ENCODE peak calls at places on chromosomes 7 and 10, in five cellular contexts. One of them, this sample, is unnamed.
A peak's percentile ranks its signal among the peaks of the same experiment; 100 is the strongest.

GRCh38 chr7:82050134-82050533 is 280.3 kb upstream of the HGF start:
- DNase-seq in A549: peak; percentile 70
- DNase-seq in stomach: no peak
- DNase-seq in IMR-90: peak; percentile 91
- DNase-seq in H54: peak; percentile 7
- DNase-seq in this sample: no peak

GRCh38 chr7:128168667-128169210 is 72.3 kb upstream of the LEP start:
- DNase-seq in A549: no peak
- DNase-seq in stomach: no peak
- DNase-seq in IMR-90: no peak
- DNase-seq in H54: no peak
- DNase-seq in this sample: no peak

GRCh38 chr10:100065084-100065660 is 16.5 kb downstream of the CPN1 start:
- DNase-seq in A549: no peak
- DNase-seq in stomach: no peak
- DNase-seq in IMR-90: no peak
- DNase-seq in H54: no peak
- DNase-seq in this sample: no peak

GRCh38 chr10:43221419-43222293 is 45.2 kb downstream of the RASGEF1A start:
- DNase-seq in A549: peak; percentile 21
- DNase-seq in stomach: no peak
- DNase-seq in IMR-90: no peak
- DNase-seq in H54: no peak
- DNase-seq in this sample: peak; percentile 43

GRCh38 chr10:120744040-120744439 is 107.1 kb upstream of the WDR11 start:
- DNase-seq in A549: no peak
- DNase-seq in stomach: no peak
- DNase-seq in IMR-90: no peak
- DNase-seq in H54: no peak
- DNase-seq in this sample: no peak

GRCh38 chr7:14858410-14858809 is 44.1 kb downstream of the DGKB start:
- DNase-seq in A549: no peak
- DNase-seq in stomach: no peak
- DNase-seq in IMR-90: no peak
- DNase-seq in H54: no peak
- DNase-seq in this sample: no peak

GRCh38 chr10:108515821-108516220 is 1351.3 kb upstream of the SORCS1 start:
- DNase-seq in A549: no peak
- DNase-seq in stomach: no peak
- DNase-seq in IMR-90: no peak
- DNase-seq in H54: no peak
- DNase-seq in this sample: no peak

GRCh38 chr10:123755061-123755460 is 88.9 kb downstream of the GPR26 start:
- DNase-seq in A549: no peak
- DNase-seq in stomach: no peak
- DNase-seq in IMR-90: no peak
- DNase-seq in H54: no peak
- DNase-seq in this sample: no peak

GRCh38 chr10:80055760-80056159 is 22.7 kb upstream of the TMEM254 start:
- DNase-seq in A549: no peak
- DNase-seq in stomach: no peak
- DNase-seq in IMR-90: no peak
- DNase-seq in H54: no peak
- DNase-seq in this sample: no peak

GRCh38 chr10:125629758-125630376 is 53.1 kb downstream of the TEX36 start:
- DNase-seq in A549: peak; percentile 66
- DNase-seq in stomach: no peak
- DNase-seq in IMR-90: peak; percentile 53
- DNase-seq in H54: peak; percentile 9
- DNase-seq in this sample: no peak

GRCh38 chr7:116423499-116423898 is 76.0 kb upstream of the CAV2 start:
- DNase-seq in A549: no peak
- DNase-seq in stomach: no peak
- DNase-seq in IMR-90: no peak
- DNase-seq in H54: no peak
- DNase-seq in this sample: no peak

GRCh38 chr7:2892571-2892970 is 48.5 kb upstream of the GNA12 start:
- DNase-seq in A549: no peak
- DNase-seq in stomach: no peak
- DNase-seq in IMR-90: no peak
- DNase-seq in H54: no peak
- DNase-seq in this sample: no peak

GRCh38 chr7:2897023-2897422 is 52.9 kb upstream of the GNA12 start:
- DNase-seq in A549: no peak
- DNase-seq in stomach: no peak
- DNase-seq in IMR-90: no peak
- DNase-seq in H54: no peak
- DNase-seq in this sample: no peak

GRCh38 chr7:2896141-2896540 is 52.0 kb upstream of the GNA12 start:
- DNase-seq in A549: no peak
- DNase-seq in stomach: no peak
- DNase-seq in IMR-90: no peak
- DNase-seq in H54: no peak
- DNase-seq in this sample: no peak

GRCh38 chr7:2893411-2893861 is 49.3 kb upstream of the GNA12 start:
- DNase-seq in A549: no peak
- DNase-seq in stomach: no peak
- DNase-seq in IMR-90: no peak
- DNase-seq in H54: no peak
- DNase-seq in this sample: no peak

GRCh38 chr7:2894118-2894940 is 50.2 kb upstream of the GNA12 start:
- DNase-seq in A549: no peak
- DNase-seq in stomach: peak; percentile 32
- DNase-seq in IMR-90: no peak
- DNase-seq in H54: no peak
- DNase-seq in this sample: no peak
- TF ChIP-seq POLR2A in A549: no peak
- TF ChIP-seq POLR2A in stomach: no peak
- TF ChIP-seq POLR2A in IMR-90: no peak
- TF ChIP-seq POLR2A in H54: no peak
- TF ChIP-seq POLR2A in this sample: no peak

GRCh38 chr7:5546626-5547025 is 123.0 kb upstream of the TNRC18 start:
- DNase-seq in A549: no peak
- DNase-seq in stomach: peak; percentile 72
- DNase-seq in IMR-90: no peak
- DNase-seq in H54: no peak
- DNase-seq in this sample: no peak

GRCh38 chr7:5543361-5543760 is 119.7 kb upstream of the TNRC18 start:
- DNase-seq in A549: no peak
- DNase-seq in stomach: no peak
- DNase-seq in IMR-90: no peak
- DNase-seq in H54: no peak
- DNase-seq in this sample: no peak

GRCh38 chr7:5539013-5539411 is 115.4 kb upstream of the TNRC18 start:
- DNase-seq in A549: no peak
- DNase-seq in stomach: no peak
- DNase-seq in IMR-90: no peak
- DNase-seq in H54: no peak
- DNase-seq in this sample: no peak

GRCh38 chr7:5545529-5545928 is 121.9 kb upstream of the TNRC18 start:
- DNase-seq in A549: no peak
- DNase-seq in stomach: no peak
- DNase-seq in IMR-90: no peak
- DNase-seq in H54: no peak
- DNase-seq in this sample: no peak

DNA sequence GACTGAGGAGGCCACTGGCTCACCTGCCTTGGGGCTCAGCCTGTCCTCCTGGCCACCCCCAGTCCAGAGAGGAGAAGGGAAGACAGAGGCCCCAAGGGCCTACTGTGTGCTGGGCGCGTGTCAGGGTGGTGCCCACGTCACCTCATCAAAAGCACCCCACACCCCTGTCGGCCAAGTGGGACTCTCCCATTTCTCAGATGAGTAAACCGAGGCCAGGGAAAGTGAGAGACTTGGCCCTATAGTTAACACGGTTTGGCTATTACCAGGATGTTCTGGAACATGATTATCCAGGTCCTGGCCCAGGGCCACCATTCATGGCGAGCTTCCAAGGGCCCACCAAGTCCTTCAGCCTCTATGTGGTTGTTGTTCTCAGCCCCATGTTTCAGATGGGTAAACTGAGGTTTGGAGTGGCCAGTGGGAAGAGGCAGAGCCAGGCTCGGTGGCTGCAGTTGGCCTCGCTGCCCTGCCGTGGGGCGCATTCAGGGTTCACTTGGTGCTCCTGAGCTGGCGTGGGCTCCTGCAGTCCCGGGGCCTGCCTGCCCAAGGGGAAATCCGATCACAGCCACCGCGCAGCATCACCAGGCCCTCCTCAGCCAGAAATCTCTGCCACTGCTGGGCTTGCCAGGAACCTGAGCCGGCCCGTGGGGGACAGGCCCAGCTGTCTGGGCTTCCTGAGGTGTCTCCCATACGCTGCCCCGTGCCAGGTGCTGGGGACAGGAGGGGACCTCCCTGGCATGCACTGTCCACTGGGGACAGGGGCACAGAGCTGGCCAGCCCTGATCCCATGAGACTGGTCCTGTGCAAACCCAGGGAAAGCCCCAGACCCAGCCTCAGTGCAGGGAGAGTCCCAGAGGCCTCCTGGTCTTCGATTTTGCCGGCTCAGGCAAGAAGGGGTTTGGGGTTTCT is 117.7 kb upstream of the TNRC18 start:
- DNase-seq in A549: no peak
- DNase-seq in stomach: no peak
- DNase-seq in IMR-90: no peak
- DNase-seq in H54: no peak
- DNase-seq in this sample: no peak
- TF ChIP-seq POLR2A in A549: no peak
- TF ChIP-seq POLR2A in stomach: no peak
- TF ChIP-seq POLR2A in IMR-90: no peak
- TF ChIP-seq POLR2A in H54: no peak
- TF ChIP-seq POLR2A in this sample: no peak

DNA sequence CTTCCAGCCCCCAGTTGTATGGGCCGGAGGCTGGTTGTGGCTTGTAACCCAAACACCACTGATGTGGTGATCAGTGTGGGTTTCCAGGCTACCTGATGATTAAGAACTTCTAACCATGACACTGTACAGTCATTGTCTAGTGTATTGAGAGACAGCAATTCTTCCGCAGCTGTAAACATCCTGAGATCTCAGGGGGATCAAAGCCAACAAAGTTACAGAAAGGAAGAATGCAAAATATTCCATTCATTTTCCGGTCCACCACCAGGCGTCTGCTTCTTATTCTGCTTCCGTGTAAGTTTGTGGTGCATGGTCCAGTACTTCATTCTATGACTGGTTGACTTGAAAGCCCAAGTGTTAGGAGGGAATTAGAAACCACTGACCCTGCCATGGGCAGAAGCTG is 10.3 kb upstream of the GLI3 start:
- DNase-seq in A549: no peak
- DNase-seq in stomach: no peak
- DNase-seq in IMR-90: peak; percentile 74
- DNase-seq in H54: no peak
- DNase-seq in this sample: no peak
- TF ChIP-seq POLR2A in A549: no peak
- TF ChIP-seq POLR2A in stomach: no peak
- TF ChIP-seq POLR2A in IMR-90: no peak
- TF ChIP-seq POLR2A in H54: no peak
- TF ChIP-seq POLR2A in this sample: no peak

GRCh38 chr10:73799899-73800559 is 11.4 kb downstream of the NDST2 start:
- DNase-seq in A549: no peak
- DNase-seq in stomach: no peak
- DNase-seq in IMR-90: no peak
- DNase-seq in H54: no peak
- DNase-seq in this sample: no peak
- TF ChIP-seq POLR2A in A549: no peak
- TF ChIP-seq POLR2A in stomach: no peak
- TF ChIP-seq POLR2A in IMR-90: no peak
- TF ChIP-seq POLR2A in H54: no peak
- TF ChIP-seq POLR2A in this sample: no peak

GRCh38 chr10:119305860-119306513 is 98.6 kb downstream of the GRK5 start:
- DNase-seq in A549: peak; percentile 83
- DNase-seq in stomach: peak; percentile 52
- DNase-seq in IMR-90: peak; percentile 99
- DNase-seq in H54: peak; percentile 94
- DNase-seq in this sample: no peak
- TF ChIP-seq POLR2A in A549: no peak
- TF ChIP-seq POLR2A in stomach: no peak
- TF ChIP-seq POLR2A in IMR-90: no peak
- TF ChIP-seq POLR2A in H54: no peak
- TF ChIP-seq POLR2A in this sample: no peak

DNA sequence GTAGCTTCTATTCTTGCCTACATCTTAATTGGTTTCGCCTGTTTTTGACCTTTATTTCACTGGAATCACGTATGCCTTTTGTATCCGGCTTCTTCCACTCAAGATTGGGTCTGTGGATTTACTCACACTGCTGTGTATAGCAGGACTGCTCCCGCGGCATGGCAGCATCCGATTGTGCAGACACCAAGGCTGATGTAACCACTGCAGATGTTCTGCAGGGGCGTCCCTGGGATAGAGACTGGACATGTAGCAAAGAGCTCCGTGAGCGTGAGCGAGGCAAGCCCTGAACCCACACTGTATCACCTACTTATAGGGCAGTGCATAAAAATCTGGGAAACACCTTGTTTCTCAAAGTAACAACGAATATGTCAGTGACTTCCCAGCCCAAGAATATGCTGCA is 11.4 kb upstream of the IDI2 start:
- DNase-seq in A549: no peak
- DNase-seq in stomach: no peak
- DNase-seq in IMR-90: no peak
- DNase-seq in H54: no peak
- DNase-seq in this sample: no peak
- TF ChIP-seq POLR2A in A549: no peak
- TF ChIP-seq POLR2A in stomach: no peak
- TF ChIP-seq POLR2A in IMR-90: no peak
- TF ChIP-seq POLR2A in H54: no peak
- TF ChIP-seq POLR2A in this sample: no peak

DNA sequence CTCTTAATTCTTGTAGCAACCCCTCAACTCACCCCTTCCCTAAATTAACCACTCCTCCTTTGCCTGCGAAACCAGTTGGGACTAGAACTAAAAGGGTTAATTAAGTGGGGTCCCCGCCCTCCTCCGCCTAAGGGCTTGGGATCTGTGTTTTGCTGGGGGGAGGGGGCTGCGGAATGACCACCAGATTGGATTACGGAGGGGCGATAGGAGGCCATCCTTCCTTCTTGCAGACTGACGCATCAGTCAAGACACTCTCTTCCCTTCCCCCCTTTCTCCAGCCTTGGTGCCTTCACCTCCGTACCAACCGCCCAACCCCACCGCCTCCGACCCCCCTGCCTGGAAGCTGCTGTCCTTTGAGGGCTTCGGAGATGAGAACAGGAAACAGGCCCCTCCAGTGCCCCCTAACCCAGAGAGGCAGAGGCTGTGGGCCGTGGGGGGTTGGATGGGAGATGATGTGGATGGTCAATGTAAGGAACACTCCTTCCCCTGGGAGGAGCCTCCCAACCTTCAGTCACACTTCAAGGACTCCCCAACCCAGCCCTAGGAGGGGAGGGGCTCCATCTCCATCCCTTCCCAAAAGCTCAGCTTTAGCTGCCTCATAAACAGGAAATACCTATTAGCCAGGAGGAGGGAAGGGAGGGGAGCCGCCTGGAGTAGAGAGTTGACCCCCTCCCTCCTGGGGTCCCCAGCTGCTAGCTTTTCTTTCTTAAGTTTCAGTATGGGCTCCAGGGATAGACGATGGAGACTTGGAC is 995 bp upstream of the LDB1 start:
- DNase-seq in A549: no peak
- DNase-seq in stomach: peak; percentile 38
- DNase-seq in IMR-90: peak; percentile 90
- DNase-seq in H54: peak; percentile 81
- DNase-seq in this sample: peak; percentile 92
- TF ChIP-seq POLR2A in A549: no peak
- TF ChIP-seq POLR2A in stomach: no peak
- TF ChIP-seq POLR2A in IMR-90: no peak
- TF ChIP-seq POLR2A in H54: peak; percentile 13
- TF ChIP-seq POLR2A in this sample: peak; percentile 37